ENCODE peak calls at places on chromosomes 7 and 10, in five cellular contexts. O is prostate gland, Y is IMR-90, R is heart left ventricle, A is stomach. B is an unnamed sample.

GRCh38 chr7:80078159-80078731 is 56.4 kb upstream of the GNAI1 start:
- DNase-seq in A (no peak), Y (peak; percentile 40), O (no peak), R (no peak), B (no peak)

GRCh38 chr7:102063736-102064135 is 222.9 kb upstream of the SH2B2 start:
- DNase-seq in Y (peak; percentile 68), A (peak; percentile 66), O (no peak), R (no peak), B (no peak)

GRCh38 chr10:60311821-60312220 is 77.9 kb downstream of the ANK3 start:
- DNase-seq in O (no peak), R (no peak), A (no peak), Y (no peak), B (no peak)

GRCh38 chr10:76779163-76779820 is 858.3 kb downstream of the KCNMA1 start:
- DNase-seq in Y (peak; percentile 23), A (no peak), R (no peak), O (no peak), B (no peak)

GRCh38 chr10:21499910-21500577 is 25.4 kb downstream of the SKIDA1 start:
- DNase-seq in Y (no peak), O (no peak), R (peak; percentile 21), A (no peak), B (peak; percentile 68)

GRCh38 chr7:152459724-152460251 is 24.0 kb upstream of the KMT2C start:
- DNase-seq in R (peak; percentile 30), Y (peak; percentile 40), A (no peak), O (no peak), B (peak; percentile 47)

GRCh38 chr7:16695621-16696237 is 49.7 kb downstream of the BZW2 start:
- DNase-seq in O (peak; percentile 51), R (peak; percentile 16), Y (peak; percentile 73), A (peak; percentile 37), B (no peak)

GRCh38 chr7:82441916-82442478 is 1.6 kb downstream of the CACNA2D1 start:
- DNase-seq in Y (peak; percentile 41), R (no peak), O (no peak), A (no peak), B (no peak)

GRCh38 chr7:964401-965231 is 10.1 kb upstream of the ADAP1 start:
- DNase-seq in O (no peak), R (peak; percentile 65), A (no peak), Y (peak; percentile 25), B (no peak)

GRCh38 chr10:36038316-36038715 is 396.2 kb upstream of the FZD8 start:
- DNase-seq in O (no peak), R (no peak), A (no peak), Y (no peak), B (no peak)
- H3K27ac ChIP-seq in O (no peak overlapping the region), R (no peak overlapping the region), A (no peak overlapping the region), Y (no peak overlapping the region), B (no peak overlapping the region)

GRCh38 chr7:99006739-99007424 is 128.6 kb downstream of the TRRAP start:
- DNase-seq in R (no peak), O (no peak), A (no peak), Y (no peak), B (no peak)
- H3K36me3 ChIP-seq in R (peaks cover 99% of the 10 kb centered on the region), O (peaks cover 12% of the 10 kb centered on the region), A (peaks cover 100% of the 10 kb centered on the region), Y (peaks cover 77% of the 10 kb centered on the region), B (peaks cover 10% of the 10 kb centered on the region)

GRCh38 chr7:47477191-47478016 is 104.5 kb downstream of the TNS3 start:
- DNase-seq in Y (no peak), O (no peak), A (no peak), R (no peak), B (no peak)

GRCh38 chr7:47473499-47474210 is 108.3 kb downstream of the TNS3 start:
- DNase-seq in Y (peak; percentile 58), A (no peak), R (no peak), O (no peak), B (no peak)

GRCh38 chr7:47474211-47474936 is 107.5 kb downstream of the TNS3 start:
- DNase-seq in Y (peak; percentile 28), A (no peak), R (no peak), O (no peak), B (no peak)

GRCh38 chr7:47475880-47476227 is 106.1 kb downstream of the TNS3 start:
- DNase-seq in O (no peak), A (no peak), Y (no peak), R (no peak), B (no peak)

DNA sequence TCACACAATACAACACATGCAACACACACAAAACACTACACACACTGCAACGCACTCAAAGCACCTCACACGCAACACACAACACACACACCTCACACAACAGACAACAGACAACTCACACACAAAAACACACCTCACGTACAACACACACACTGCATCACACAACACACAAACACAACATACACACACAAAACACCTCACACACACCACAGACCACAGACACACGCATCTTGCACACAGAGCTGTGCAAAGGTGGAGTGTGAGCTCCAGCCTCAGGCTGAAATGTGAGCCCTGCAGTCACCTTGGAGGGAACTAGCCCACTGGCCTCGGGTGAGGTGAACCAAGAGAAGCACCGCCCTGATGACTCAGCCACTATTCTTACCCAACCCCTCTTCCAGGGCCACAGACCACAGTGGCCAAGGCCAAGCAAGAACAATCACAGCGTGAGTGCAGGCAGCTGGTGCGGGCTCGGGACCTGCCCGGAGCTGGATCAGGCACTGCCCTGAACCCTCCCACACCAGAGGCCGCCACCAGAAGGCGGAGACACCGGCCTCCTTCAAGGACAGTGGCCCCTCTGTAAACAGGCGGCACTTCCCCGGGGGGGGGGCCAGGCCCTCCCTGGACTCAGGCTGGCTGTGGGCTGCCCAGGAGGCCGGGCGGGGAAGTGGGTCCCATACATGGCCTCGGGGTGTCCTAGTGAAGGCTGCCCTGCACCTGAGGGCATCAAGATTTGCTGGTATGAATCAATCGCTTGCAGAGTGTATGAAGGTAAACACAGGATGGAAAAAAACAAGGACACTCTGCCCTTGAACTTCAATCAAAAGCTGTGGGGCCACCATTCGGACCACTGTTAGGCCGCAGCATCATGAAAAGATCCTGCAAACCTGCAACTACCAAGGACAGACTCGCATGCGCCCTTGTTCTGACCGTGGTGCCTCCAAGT is 106.7 kb downstream of the TNS3 start:
- DNase-seq in O (peak; percentile 40), R (peak; percentile 86), A (peak; percentile 94), Y (peak; percentile 96), B (peak; percentile 95)
- TF ChIP-seq POLR2A in O (peak; percentile 12), R (no peak), A (no peak), Y (peak; percentile 49), B (peak; percentile 57)

GRCh38 chr10:103715430-103715829 is 139.9 kb downstream of the SH3PXD2A start:
- DNase-seq in O (no peak), R (no peak), Y (peak; percentile 95), A (no peak), B (no peak)

GRCh38 chr10:103719036-103719435 is 136.3 kb downstream of the SH3PXD2A start:
- DNase-seq in A (no peak), R (no peak), Y (no peak), O (no peak), B (no peak)

GRCh38 chr10:103718247-103718620 is 137.1 kb downstream of the SH3PXD2A start:
- DNase-seq in O (no peak), Y (no peak), R (no peak), A (no peak), B (no peak)

GRCh38 chr10:103716206-103717160 is 138.9 kb downstream of the SH3PXD2A start:
- DNase-seq in O (peak; percentile 83), R (no peak), Y (no peak), A (peak; percentile 65), B (no peak)

GRCh38 chr10:103717341-103718246 is 137.8 kb downstream of the SH3PXD2A start:
- DNase-seq in O (peak; percentile 47), R (no peak), Y (no peak), A (no peak), B (no peak)
- H3K27ac ChIP-seq in O (peak overlapping the region; percentile 74), R (no peak overlapping the region), Y (no peak overlapping the region), A (peak overlapping the region; percentile 65), B (no peak overlapping the region)

GRCh38 chr7:40024048-40024447 is 74.0 kb downstream of the CDK13 start:
- DNase-seq in Y (no peak), O (no peak), A (no peak), R (no peak), B (no peak)
- H3K36me3 ChIP-seq in Y (peaks cover 7% of the 10 kb centered on the region), O (no peaks in the 10 kb centered on the region), A (peaks cover 47% of the 10 kb centered on the region), R (peaks cover 28% of the 10 kb centered on the region), B (no peaks in the 10 kb centered on the region)

GRCh38 chr10:17174626-17175025 is 26.8 kb downstream of the TRDMT1 start:
- DNase-seq in O (no peak), R (no peak), A (no peak), Y (no peak), B (no peak)
- TF ChIP-seq POLR2A in O (no peak), R (no peak), A (no peak), Y (no peak), B (no peak)

GRCh38 chr7:92754756-92755581 is 81.4 kb downstream of the CDK6 start:
- DNase-seq in O (no peak), Y (no peak), R (no peak), A (no peak), B (no peak)
- H3K27ac ChIP-seq in O (no peak overlapping the region), Y (peak overlapping the region; percentile 1), R (no peak overlapping the region), A (no peak overlapping the region), B (no peak overlapping the region)

B was measured in right lobe of liver.